ENCODE peak calls at places on chromosomes 1 and 21, in four cellular contexts. V, Z, C and O are unnamed samples.

GRCh38 chr1:48216276-48216675 is 6.2 kb upstream of the SLC5A9 start:
- ATAC-seq in V (no peak), C (no peak), Z (no peak), O (no peak)

GRCh38 chr1:238982736-238983135 is 403.6 kb upstream of the CHRM3 start:
- ATAC-seq in Z (no peak), V (no peak), C (no peak), O (no peak)

GRCh38 chr1:15347182-15347581 is 62.5 kb upstream of the EFHD2 start:
- ATAC-seq in C (no peak), V (no peak), Z (no peak), O (no peak)

GRCh38 chr1:18661404-18662285 is 31.0 kb downstream of the PAX7 start:
- ATAC-seq in C (no peak), Z (peak), V (no peak), O (no peak)

GRCh38 chr1:48471603-48472576 is at the start of gene SPATA6:
- ATAC-seq in Z (peak), C (peak), V (peak), O (peak)

GRCh38 chr1:15714438-15715136 is 21.5 kb upstream of the SLC25A34 start:
- ATAC-seq in C (peak), Z (no peak), V (no peak), O (peak)

GRCh38 chr1:29342351-29342750 is 106.0 kb downstream of the PTPRU start:
- ATAC-seq in Z (no peak), V (no peak), C (no peak), O (no peak)

GRCh38 chr1:20143734-20144565 is 4.8 kb downstream of the PLA2G2F start:
- ATAC-seq in Z (no peak), V (no peak), C (no peak), O (no peak)

GRCh38 chr1:54975709-54976108 is 4.7 kb upstream of the TMEM61 start:
- ATAC-seq in Z (no peak), C (no peak), V (no peak), O (no peak)

GRCh38 chr21:43817157-43818086 is 28.0 kb downstream of the RRP1 start:
- ATAC-seq in Z (no peak), V (no peak), C (no peak), O (no peak)

GRCh38 chr1:225933072-225933471 is 7.9 kb downstream of the LEFTY2 start:
- ATAC-seq in Z (no peak), V (no peak), C (no peak), O (no peak)

GRCh38 chr1:241306125-241306790 is 50.7 kb downstream of the RGS7 start:
- ATAC-seq in Z (no peak), V (no peak), C (no peak), O (peak)

GRCh38 chr1:191912517-191912916 is 245.7 kb upstream of the RGS18 start:
- ATAC-seq in C (no peak), V (no peak), Z (no peak), O (no peak)

GRCh38 chr1:220076861-220077762 is 12.5 kb downstream of the BPNT1 start:
- ATAC-seq in Z (no peak), V (no peak), C (no peak), O (no peak)

GRCh38 chr1:207892764-207893163 is 18.2 kb downstream of the CD34 start:
- ATAC-seq in C (no peak), V (no peak), Z (no peak), O (no peak)

GRCh38 chr1:68979891-68980290 is 483.0 kb upstream of the DEPDC1 start:
- ATAC-seq in C (no peak), Z (no peak), V (no peak), O (no peak)

GRCh38 chr1:25804244-25804963 is 4.4 kb downstream of the SELENON start:
- ATAC-seq in C (no peak), V (no peak), Z (no peak), O (no peak)

GRCh38 chr1:199081739-199082138 is 442.9 kb downstream of the PTPRC start:
- ATAC-seq in Z (no peak), C (no peak), V (no peak), O (no peak)

GRCh38 chr1:19650416-19651140 is 6.5 kb downstream of the NBL1 start:
- ATAC-seq in C (peak), V (peak), Z (peak), O (peak)

GRCh38 chr1:30790850-30791778 is 33.5 kb upstream of the LAPTM5 start:
- ATAC-seq in C (no peak), V (no peak), Z (no peak), O (no peak)

GRCh38 chr1:112957133-112957812 is 1.3 kb upstream of the SLC16A1 start:
- ATAC-seq in C (peak), V (no peak), Z (peak), O (peak)

GRCh38 chr21:28018741-28019669 is 973.7 kb downstream of the LTN1 start:
- ATAC-seq in C (peak), Z (no peak), V (peak), O (no peak)

GRCh38 chr1:43034195-43034658 is 75.6 kb upstream of the SLC2A1 start:
- ATAC-seq in Z (no peak), V (no peak), C (peak), O (no peak)

GRCh38 chr21:16454371-16454770 is 724.6 kb downstream of the USP25 start:
- ATAC-seq in V (no peak), Z (no peak), C (peak), O (no peak)

GRCh38 chr1:180029524-180030130 is 75.0 kb downstream of the CEP350 start:
- ATAC-seq in V (no peak), Z (no peak), C (no peak), O (no peak)

GRCh38 chr1:187281085-187281484 is 452.3 kb downstream of the PLA2G4A start:
- ATAC-seq in V (no peak), Z (no peak), C (no peak), O (no peak)

GRCh38 chr1:224726783-224727182 is 110.7 kb downstream of the CNIH3 start:
- ATAC-seq in V (no peak), Z (no peak), C (peak), O (peak)

GRCh38 chr1:225426395-225427248 is 1.2 kb downstream of the LBR start:
- ATAC-seq in Z (peak), V (peak), C (no peak), O (no peak)

GRCh38 chr1:160438320-160438918 is 38.1 kb downstream of the VANGL2 start:
- ATAC-seq in C (no peak), Z (no peak), V (no peak), O (no peak)

GRCh38 chr21:38531142-38531541 is 32.9 kb upstream of the ERG start:
- ATAC-seq in Z (no peak), V (no peak), C (no peak), O (no peak)

GRCh38 chr1:36035154-36035553 is 48.7 kb upstream of the TEKT2 start:
- ATAC-seq in V (no peak), C (no peak), Z (no peak), O (no peak)

GRCh38 chr1:97451944-97452343 is 468.9 kb downstream of the DPYD start:
- ATAC-seq in V (no peak), C (no peak), Z (no peak), O (no peak)

GRCh38 chr21:36799869-36800268 is 101.0 kb downstream of the SIM2 start:
- ATAC-seq in Z (no peak), V (no peak), C (no peak), O (no peak)

GRCh38 chr1:22461678-22462527 is 10.3 kb downstream of the ZBTB40 start:
- ATAC-seq in Z (no peak), C (no peak), V (no peak), O (no peak)

GRCh38 chr1:24426738-24427468 is 11.3 kb downstream of the NIPAL3 start:
- ATAC-seq in C (no peak), V (peak), Z (no peak), O (no peak)

GRCh38 chr1:7705908-7706216 is 65.2 kb upstream of the VAMP3 start:
- ATAC-seq in Z (no peak), C (no peak), V (no peak), O (no peak)
- H3K4me3 ChIP-seq in Z (peak), C (peak), V (peak), O (peak)

DNA sequence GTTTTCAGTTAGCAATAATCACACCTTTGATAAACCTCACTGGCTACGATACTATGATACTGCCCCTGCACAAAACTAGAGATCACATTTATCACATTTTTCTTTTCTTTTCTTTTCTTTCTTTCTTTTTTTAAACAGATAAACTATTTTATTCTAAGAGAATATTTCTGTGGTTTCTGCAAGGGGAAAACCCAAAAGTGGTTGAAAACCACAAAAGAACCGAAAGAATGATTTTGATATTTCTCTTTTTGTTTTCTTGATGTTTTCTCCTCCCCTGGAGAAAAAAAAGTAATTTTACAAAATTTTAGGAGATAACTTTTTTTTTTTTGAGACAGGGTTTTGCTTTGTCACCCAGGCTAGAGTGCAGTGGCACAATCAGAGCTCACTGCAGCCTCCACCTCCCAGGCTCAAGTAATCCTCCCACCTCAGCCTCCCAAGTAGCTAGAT is 18.4 kb upstream of the FRRS1 start:
- ATAC-seq in V (no peak), Z (no peak), C (no peak), O (no peak)
- H3K4me3 ChIP-seq in V (no peak), Z (no peak), C (no peak), O (no peak)

GRCh38 chr1:66300986-66301451 is 232.9 kb upstream of the SGIP1 start:
- ATAC-seq in C (peak), Z (peak), V (no peak), O (no peak)
- H3K4me3 ChIP-seq in C (peak), Z (no peak), V (no peak), O (peak)

DNA sequence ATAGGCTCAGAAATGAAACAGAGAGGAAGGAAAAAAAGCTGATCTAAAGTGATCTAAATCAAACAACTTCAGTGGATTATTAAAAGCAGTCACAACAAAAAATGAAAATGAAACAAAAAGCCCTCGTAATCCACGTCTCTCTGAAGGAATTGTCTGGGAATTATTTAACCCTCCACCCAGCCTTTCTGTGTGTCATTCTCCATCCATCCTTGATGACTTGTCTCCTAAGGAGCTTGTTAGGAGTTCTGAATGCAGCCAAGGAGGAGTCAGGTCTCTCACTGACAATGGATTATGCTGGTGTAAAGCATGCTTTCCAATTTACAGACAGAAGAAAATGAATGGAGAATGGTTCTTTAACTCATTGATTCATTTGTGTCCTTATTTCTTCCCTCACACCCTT is 359.3 kb upstream of the RUNX1 start:
- ATAC-seq in V (no peak), C (no peak), Z (no peak), O (no peak)
- H3K4me3 ChIP-seq in V (no peak), C (no peak), Z (no peak), O (no peak)

DNA sequence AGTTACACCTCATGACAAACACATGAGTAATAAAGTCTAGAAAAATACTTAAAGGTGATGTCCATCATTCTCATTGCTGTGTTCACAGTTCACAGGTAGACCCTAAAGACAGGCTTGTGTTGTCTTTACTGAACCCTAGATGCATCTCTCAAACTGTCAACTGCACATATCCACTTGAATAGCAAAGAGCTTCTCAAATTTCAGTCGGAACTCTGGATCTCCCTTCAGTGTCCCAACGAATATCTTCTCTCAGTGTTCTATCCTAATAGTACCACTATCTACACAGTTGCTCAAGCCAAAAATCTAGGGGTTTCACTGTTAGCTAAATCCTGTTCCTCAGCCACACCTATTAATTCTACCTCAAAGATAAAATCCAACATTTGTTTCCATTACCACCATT is 50.6 kb upstream of the BOLA1 start:
- ATAC-seq in V (no peak), Z (no peak), C (no peak), O (no peak)
- H3K4me3 ChIP-seq in V (peak), Z (peak), C (peak), O (no peak)

DNA sequence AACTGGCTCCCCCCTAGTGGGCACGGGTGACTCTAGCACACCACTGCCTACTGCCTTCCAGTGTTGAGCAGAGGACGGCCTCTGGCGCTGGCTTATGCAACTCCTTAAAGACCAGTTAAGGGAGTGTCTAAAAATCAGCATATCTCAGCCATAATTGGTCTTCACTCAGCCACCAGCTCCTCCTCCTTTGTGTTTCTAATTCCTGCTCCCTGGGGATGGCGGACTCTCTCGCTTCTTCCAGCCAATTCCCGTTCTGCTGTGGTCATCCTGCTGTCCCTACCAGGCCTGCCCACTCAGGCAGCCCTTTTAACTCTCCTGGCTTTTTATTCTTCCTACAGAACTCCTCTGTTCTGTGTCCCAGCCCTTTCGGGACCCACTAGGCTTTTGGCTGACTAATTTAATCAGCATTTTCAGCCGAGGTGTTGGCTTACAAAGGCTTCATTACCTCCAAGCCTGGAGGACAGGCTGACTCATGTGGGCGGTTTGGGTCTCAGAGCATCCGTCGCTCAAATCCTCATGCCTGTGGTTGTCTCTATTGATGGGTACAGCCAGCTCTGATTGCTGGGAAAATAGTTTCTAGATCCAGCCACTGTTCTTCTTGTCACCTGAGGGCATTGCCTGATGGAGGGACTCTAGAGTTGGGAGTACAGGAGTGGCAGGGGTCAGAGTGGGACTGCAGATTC is 332.5 kb downstream of the CAMTA1 start:
- ATAC-seq in C (peak), V (peak), Z (peak), O (no peak)
- H3K4me3 ChIP-seq in C (no peak), V (no peak), Z (no peak), O (no peak)

DNA sequence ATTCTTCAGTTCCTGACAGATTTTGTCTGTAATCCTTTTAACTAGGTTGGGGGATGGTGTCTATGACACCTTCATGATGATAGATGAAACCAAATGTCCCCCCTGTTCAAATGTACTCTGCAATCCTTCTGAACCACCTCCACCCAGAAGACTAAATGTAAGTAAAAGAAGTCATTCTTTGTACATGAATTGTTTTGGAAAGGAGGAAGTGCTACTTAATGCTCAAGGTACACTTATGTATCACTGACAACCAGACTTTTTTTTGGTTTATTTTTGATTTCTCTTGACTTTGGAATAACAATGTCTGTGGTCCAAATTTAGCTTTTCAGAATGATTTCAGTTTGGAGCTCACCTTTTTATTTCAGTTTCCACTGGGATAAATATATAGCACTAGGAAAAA is 2.3 kb downstream of the DYRK3 start:
- ATAC-seq in Z (no peak), V (no peak), C (no peak), O (no peak)
- H3K4me3 ChIP-seq in Z (no peak), V (no peak), C (no peak), O (no peak)

GRCh38 chr1:32159189-32159588 is 20.3 kb upstream of the TXLNA start:
- ATAC-seq in V (no peak), Z (no peak), C (no peak), O (no peak)
- H3K4me3 ChIP-seq in V (no peak), Z (no peak), C (no peak), O (no peak)

DNA sequence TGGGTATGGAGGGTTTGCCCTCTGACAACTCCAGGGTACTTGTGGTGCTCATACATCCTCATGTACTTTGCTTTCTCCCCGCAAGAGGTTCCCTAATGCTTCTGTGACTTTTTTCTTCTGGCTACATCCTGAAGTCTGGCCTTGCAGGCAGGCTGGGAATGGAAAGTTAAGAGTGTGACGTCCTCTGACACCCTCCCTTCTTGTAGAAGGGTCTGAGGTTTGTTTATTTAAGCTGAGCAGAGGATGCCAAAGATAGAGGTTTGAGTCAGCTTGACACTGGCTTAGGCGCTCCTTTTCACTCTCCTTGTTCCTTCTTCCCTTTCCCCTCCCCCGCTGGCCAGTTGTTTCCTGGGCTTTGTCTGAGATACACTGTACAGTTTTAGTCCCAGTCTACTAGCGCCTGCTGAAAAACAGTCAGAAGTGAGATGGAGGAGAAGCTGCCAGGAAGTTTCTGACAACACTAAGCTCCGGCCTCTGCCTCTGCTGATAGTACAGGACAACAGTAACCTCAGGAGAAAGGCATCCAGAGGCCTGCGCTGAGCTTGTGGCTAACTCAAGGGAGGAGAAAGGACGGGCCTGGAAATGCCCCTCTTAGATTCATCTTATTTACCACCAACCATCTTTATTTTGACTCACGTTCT is at the start of gene MACF1:
- ATAC-seq in Z (peak), C (peak), V (peak), O (peak)
- H3K4me3 ChIP-seq in Z (peak), C (peak), V (no peak), O (peak)

GRCh38 chr1:159122005-159122621 is 45.5 kb upstream of the AIM2 start:
- ATAC-seq in C (no peak), Z (no peak), V (no peak), O (no peak)
- H3K4me3 ChIP-seq in C (no peak), Z (no peak), V (no peak), O (no peak)